ENCODE peak calls at places on chromosomes 3 and 15, in nine cellular contexts. W is kidney; R is WERI-Rb-1; N is HS-27A; I is AG20443; T is stimulated activated CD8-positive, alpha-beta memory T cell treated with anti-CD3 and anti-CD28 coated beads, Interleukin-7, amount 100 ng/mL, for 1 hour; P is B cell; G is memory B cell; U is uterus. O is an unnamed sample.

GRCh38 chr15:67216859-67217258 is 37.6 kb downstream of the AAGAB start:
- DNase-seq in P (no peak), W (no peak), I (no peak), R (no peak), G (no peak), N (no peak), T (no peak), U (no peak), O (no peak)

GRCh38 chr15:55168350-55168974 is 28.3 kb downstream of the RSL24D1 start:
- DNase-seq in W (no peak), N (peak), P (peak), I (peak), R (peak), G (peak), T (peak), U (no peak), O (peak)

GRCh38 chr15:42218953-42219596 is 11.0 kb upstream of the VPS39 start:
- DNase-seq in N (no peak), I (no peak), W (no peak), T (no peak), U (no peak), R (no peak), G (no peak), P (peak), O (no peak)

GRCh38 chr3:33211444-33211843 is 7.2 kb downstream of the SUSD5 start:
- DNase-seq in G (no peak), N (peak), I (peak), T (no peak), P (no peak), R (no peak), U (no peak), W (no peak), O (peak)

GRCh38 chr3:34571714-34572113 is 773.3 kb downstream of the PDCD6IP start:
- DNase-seq in P (no peak), T (no peak), W (no peak), I (no peak), N (no peak), R (no peak), G (no peak), U (no peak), O (no peak)

GRCh38 chr15:74906193-74906449 is 530 bp downstream of the FAM219B start:
- DNase-seq in W (no peak), N (no peak), R (peak), P (no peak), G (no peak), I (no peak), U (no peak), T (no peak), O (no peak)

GRCh38 chr15:37031198-37031597 is 69.2 kb downstream of the MEIS2 start:
- DNase-seq in G (no peak), P (no peak), T (no peak), R (no peak), I (no peak), W (no peak), U (no peak), N (no peak), O (peak)

GRCh38 chr15:80495406-80495942 is 91.3 kb downstream of the ARNT2 start:
- DNase-seq in U (no peak), G (no peak), R (no peak), N (no peak), W (no peak), I (peak), P (no peak), T (no peak), O (peak)

GRCh38 chr15:52331490-52332240 is 36.1 kb upstream of the MYO5C start:
- DNase-seq in P (peak), W (no peak), N (peak), G (peak), R (peak), T (peak), I (peak), U (no peak), O (peak)

GRCh38 chr3:74883690-74884089 is 269.2 kb upstream of the CNTN3 start:
- DNase-seq in R (peak), W (no peak), N (no peak), T (no peak), I (peak), G (no peak), U (no peak), P (no peak), O (peak)

GRCh38 chr3:137294839-137295238 is 337.1 kb downstream of the IL20RB start:
- DNase-seq in T (no peak), G (no peak), W (no peak), R (no peak), P (no peak), N (no peak), U (no peak), I (no peak), O (no peak)

GRCh38 chr15:50676799-50677483 is 9.7 kb downstream of the TRPM7 start:
- DNase-seq in I (peak), P (no peak), N (peak), G (no peak), T (no peak), U (no peak), W (no peak), R (no peak), O (peak)

GRCh38 chr15:68885070-68885469 is 45.3 kb upstream of the SPESP1 start:
- DNase-seq in T (no peak), G (no peak), R (no peak), W (no peak), I (peak), N (peak), U (no peak), P (no peak), O (peak)

GRCh38 chr3:28745436-28745835 is 396.8 kb upstream of the AZI2 start:
- DNase-seq in G (no peak), W (no peak), P (no peak), T (no peak), U (no peak), I (no peak), R (no peak), N (peak), O (peak)

GRCh38 chr3:29186982-29187718 is 93.7 kb upstream of the RBMS3 start:
- DNase-seq in G (no peak), U (no peak), N (peak), T (no peak), W (no peak), I (peak), R (no peak), P (no peak), O (peak)

GRCh38 chr15:80925597-80926059 is 64.0 kb downstream of the MESD start:
- DNase-seq in T (no peak), W (no peak), P (no peak), N (no peak), U (no peak), I (no peak), G (no peak), R (no peak), O (no peak)

GRCh38 chr3:9503283-9503682 is 50.3 kb downstream of the LHFPL4 start:
- DNase-seq in R (peak), W (no peak), G (peak), N (peak), I (peak), U (peak), P (peak), T (peak), O (peak)

GRCh38 chr3:56810912-56811544 is 9.3 kb upstream of the ARHGEF3 start:
- DNase-seq in U (no peak), I (no peak), T (no peak), G (no peak), N (no peak), W (no peak), R (no peak), P (no peak), O (no peak)

GRCh38 chr3:78079514-78079913 is 1039.6 kb downstream of the ROBO2 start:
- DNase-seq in R (no peak), G (no peak), P (no peak), I (no peak), N (no peak), T (no peak), W (no peak), U (no peak), O (no peak)

GRCh38 chr3:50570508-50571279 is 1.4 kb downstream of the HEMK1 start:
- DNase-seq in U (no peak), W (no peak), R (no peak), G (no peak), T (no peak), N (no peak), I (no peak), P (no peak), O (no peak)

GRCh38 chr3:150469031-150469930 is 61.2 kb downstream of the TSC22D2 start:
- DNase-seq in R (no peak), N (peak), W (no peak), U (peak), G (no peak), I (peak), T (no peak), P (no peak), O (peak)

GRCh38 chr15:85579011-85579701 is 198.8 kb downstream of the AKAP13 start:
- DNase-seq in G (no peak), U (no peak), T (no peak), N (no peak), I (no peak), W (no peak), R (peak), P (no peak), O (no peak)

GRCh38 chr3:179884136-179884535 is 152.6 kb downstream of the PEX5L start:
- DNase-seq in T (no peak), G (no peak), R (peak), N (no peak), P (no peak), I (no peak), W (no peak), U (no peak), O (no peak)

GRCh38 chr15:49279481-49280186 is 109.6 kb downstream of the GALK2 start:
- DNase-seq in T (no peak), N (no peak), W (no peak), G (no peak), R (no peak), P (no peak), I (no peak), U (no peak), O (no peak)

GRCh38 chr3:62372621-62373041 is 719 bp downstream of the FEZF2 start:
- DNase-seq in P (no peak), W (no peak), I (no peak), R (no peak), G (no peak), U (no peak), N (no peak), T (no peak), O (no peak)

GRCh38 chr3:187014417-187014864 is 84.1 kb downstream of the ST6GAL1 start:
- DNase-seq in R (no peak), P (no peak), U (no peak), G (no peak), I (no peak), W (no peak), N (no peak), T (no peak), O (peak)

O was measured in AG10803.